ENCODE peak calls at places on chromosomes 12 and 14, in seven cellular contexts. D, P, H, A, Q, M and V are unnamed samples.

GRCh38 chr12:2633825-2634200 is 161.0 kb upstream of the FKBP4 start:
- DNase-seq in M (no peak), P (no peak), D (no peak), Q (no peak), H (no peak), A (no peak), V (no peak)

GRCh38 chr12:120278137-120279069 is 12.9 kb upstream of the PXN start:
- DNase-seq in D (no peak), Q (no peak), M (no peak), P (no peak), H (no peak), A (no peak), V (no peak)

GRCh38 chr12:17326649-17327048 is 720.7 kb upstream of the LMO3 start:
- DNase-seq in A (no peak), D (no peak), P (no peak), H (no peak), Q (no peak), M (no peak), V (no peak)

GRCh38 chr12:128810182-128811127 is 13.3 kb downstream of the SLC15A4 start:
- DNase-seq in P (no peak), D (no peak), A (peak; percentile 98), Q (peak; percentile 28), M (peak; percentile 82), H (no peak), V (peak; percentile 38)

GRCh38 chr14:31360919-31361662 is 59.3 kb downstream of the HEATR5A start:
- DNase-seq in A (no peak), P (peak; percentile 77), D (no peak), Q (no peak), H (no peak), M (no peak), V (no peak)

GRCh38 chr12:11762723-11763326 is 113.4 kb downstream of the ETV6 start:
- DNase-seq in Q (no peak), A (no peak), M (no peak), H (no peak), D (no peak), P (no peak), V (no peak)

GRCh38 chr14:64509036-64509435 is 4.5 kb downstream of the ZBTB1 start:
- DNase-seq in P (no peak), H (no peak), D (no peak), M (no peak), Q (no peak), A (no peak), V (no peak)

GRCh38 chr12:59119676-59120075 is 199.4 kb upstream of the LRIG3 start:
- DNase-seq in H (no peak), P (no peak), Q (no peak), D (no peak), M (no peak), A (no peak), V (no peak)

GRCh38 chr12:13727707-13728147 is 253.7 kb downstream of the GRIN2B start:
- DNase-seq in P (no peak), A (no peak), Q (no peak), H (no peak), D (no peak), M (no peak), V (no peak)

GRCh38 chr12:10392394-10392930 is 2.6 kb upstream of the KLRK1 start:
- DNase-seq in M (no peak), D (no peak), Q (peak; percentile 51), H (no peak), P (peak; percentile 85), A (peak; percentile 76), V (peak; percentile 41)

GRCh38 chr14:59017285-59017965 is 171.0 kb upstream of the DAAM1 start:
- DNase-seq in P (no peak), A (no peak), D (no peak), M (no peak), H (no peak), Q (no peak), V (no peak)

DNA sequence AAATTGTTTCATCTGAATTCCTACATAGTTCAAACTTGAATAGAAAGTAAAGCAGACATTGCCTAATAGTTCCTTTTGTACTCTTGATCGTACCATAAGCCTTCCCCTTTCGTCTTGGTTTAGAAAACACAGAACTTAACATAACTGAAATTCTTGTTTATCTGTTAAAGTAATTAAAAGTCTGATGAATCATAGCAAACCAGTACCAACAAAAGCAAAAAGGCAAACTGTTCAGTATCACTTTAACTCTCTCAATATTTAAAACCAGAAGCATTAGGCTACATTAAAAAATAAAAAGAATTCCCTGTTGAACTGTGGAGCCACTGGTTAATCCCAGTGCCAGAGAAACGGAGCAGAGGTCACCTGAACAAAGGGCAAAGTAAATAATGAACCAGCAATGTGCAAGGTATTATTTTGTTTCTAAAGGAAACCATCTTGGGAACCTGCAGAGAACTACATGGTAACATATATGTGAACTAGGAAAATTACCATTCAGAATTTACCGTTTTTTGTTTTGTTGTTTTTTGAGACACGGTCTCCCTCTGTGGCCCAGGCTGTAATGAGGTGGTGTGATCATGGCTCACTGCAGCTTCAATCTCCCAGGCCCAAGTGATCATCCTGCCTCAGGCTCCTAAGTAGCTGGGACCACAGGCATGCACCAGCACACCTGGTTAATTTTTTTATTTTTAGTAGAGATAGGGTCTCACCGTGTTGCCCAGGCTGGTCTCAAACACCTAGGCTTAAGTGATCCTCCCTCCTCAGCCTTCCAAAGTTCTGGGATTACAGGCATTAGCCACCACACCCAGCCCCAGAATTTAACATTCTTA is 17.1 kb upstream of the HIGD1C start:
- DNase-seq in Q (no peak), D (peak; percentile 26), P (peak; percentile 47), A (no peak), M (no peak), H (no peak), V (no peak)
- H3K27ac ChIP-seq in Q (no peak overlapping the region), D (peak overlapping the region; percentile 53), P (peak overlapping the region; percentile 31), A (peak overlapping the region; percentile 86), M (no peak overlapping the region), H (no peak overlapping the region), V (peak overlapping the region; percentile 70)

GRCh38 chr14:72186461-72187035 is 254.3 kb downstream of the RGS6 start:
- DNase-seq in A (peak; percentile 48), Q (no peak), H (no peak), D (no peak), M (no peak), P (no peak), V (no peak)
- H3K27me3 ChIP-seq in A (no peaks in the 10 kb centered on the region), Q (no peaks in the 10 kb centered on the region), H (no peaks in the 10 kb centered on the region), D (no peaks in the 10 kb centered on the region), M (no peaks in the 10 kb centered on the region), P (peaks cover 17% of the 10 kb centered on the region), V (no peaks in the 10 kb centered on the region)

GRCh38 chr14:101665478-101666078 is 95.9 kb upstream of the PPP2R5C start:
- DNase-seq in M (peak; percentile 60), A (no peak), Q (peak; percentile 22), P (peak; percentile 71), H (peak; percentile 35), D (peak; percentile 2), V (no peak)
- TF ChIP-seq CTCF in M (peak; percentile 59), A (no peak), Q (no peak), P (peak; percentile 99), H (peak; percentile 24), D (peak; percentile 54), V (no peak)

DNA sequence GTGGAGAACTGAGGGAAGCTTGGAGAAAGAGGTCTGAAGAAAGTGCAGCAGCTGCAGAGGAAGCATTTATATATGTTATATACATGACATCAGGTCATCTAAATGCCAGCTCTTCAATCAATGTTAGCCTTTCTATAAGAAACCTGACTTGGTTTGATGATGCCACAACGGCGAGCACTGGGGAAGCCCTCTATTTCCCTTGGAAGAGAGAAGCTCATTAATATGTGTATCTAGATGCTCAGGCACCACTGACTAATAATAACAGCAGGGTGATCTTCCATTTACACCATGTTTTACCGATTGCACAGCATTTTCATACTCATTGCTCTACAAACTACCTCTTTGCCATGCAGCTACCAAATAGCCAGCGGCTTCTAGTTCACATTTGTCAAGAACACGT is 811 bp downstream of the ACYP1 start:
- DNase-seq in A (no peak), D (no peak), M (no peak), P (no peak), Q (no peak), H (no peak), V (no peak)
- H3K27ac ChIP-seq in A (peak overlapping the region; percentile 78), D (peak overlapping the region; percentile 31), M (peak overlapping the region; percentile 86), P (peak overlapping the region; percentile 37), Q (no peak overlapping the region), H (no peak overlapping the region), V (peak overlapping the region; percentile 86)

GRCh38 chr14:81429028-81429427 is 28.9 kb upstream of the STON2 start:
- DNase-seq in M (peak; percentile 22), H (no peak), A (no peak), Q (no peak), D (no peak), P (no peak), V (no peak)
- H3K27me3 ChIP-seq in M (no peaks in the 10 kb centered on the region), H (no peaks in the 10 kb centered on the region), A (no peaks in the 10 kb centered on the region), Q (peaks cover 12% of the 10 kb centered on the region), D (peaks cover 11% of the 10 kb centered on the region), P (no peaks in the 10 kb centered on the region), V (no peaks in the 10 kb centered on the region)